ENCODE peak calls at places on chromosomes 12 and 14, in seven cellular contexts. C is H9, Z is Peyer's patch, V is esophagus muscularis mucosa, H is activated B cell treated with CpG ODN at 0.5 μM for 24 hours, L is stomach, K is foreskin keratinocyte. G is an unnamed sample.

GRCh38 chr12:106299193-106299794 is 3.2 kb upstream of the TCP11L2 start:
- DNase-seq in H (no peak), K (no peak), L (no peak), V (no peak), C (no peak), Z (no peak), G (no peak)

GRCh38 chr12:59517522-59517921 is 78.3 kb upstream of the SLC16A7 start:
- DNase-seq in Z (no peak), C (no peak), H (no peak), L (no peak), K (no peak), V (no peak), G (no peak)

GRCh38 chr12:121060149-121061001 is 21.3 kb upstream of the OASL start:
- DNase-seq in V (peak; percentile 86), L (peak; percentile 48), C (peak; percentile 83), H (peak; percentile 26), Z (peak; percentile 55), K (peak; percentile 35), G (peak; percentile 35)

GRCh38 chr12:66688836-66689439 is 10.1 kb upstream of the GRIP1 start:
- DNase-seq in L (peak; percentile 51), V (no peak), C (peak; percentile 92), H (no peak), Z (no peak), K (peak; percentile 41), G (peak; percentile 58)

GRCh38 chr14:37650356-37651037 is 55.1 kb downstream of the TTC6 start:
- DNase-seq in L (no peak), H (no peak), V (no peak), K (no peak), C (no peak), Z (no peak), G (no peak)

GRCh38 chr14:77133718-77134338 is 7.8 kb downstream of the ZDHHC22 start:
- DNase-seq in H (peak; percentile 50), C (peak; percentile 92), L (no peak), V (no peak), K (peak; percentile 54), Z (no peak), G (peak; percentile 58)

GRCh38 chr14:22646570-22647254 is 2.6 kb upstream of the OR6J1 start:
- DNase-seq in C (no peak), Z (no peak), L (no peak), H (no peak), K (peak; percentile 80), V (no peak), G (peak; percentile 94)

GRCh38 chr14:47626151-47627035 is 49.0 kb downstream of the MDGA2 start:
- DNase-seq in Z (no peak), H (no peak), C (no peak), K (no peak), V (no peak), L (no peak), G (no peak)

GRCh38 chr14:38254565-38255407 is 1.1 kb downstream of the CLEC14A start:
- DNase-seq in K (no peak), C (no peak), V (no peak), Z (peak; percentile 43), L (peak; percentile 41), H (no peak), G (no peak)

GRCh38 chr12:121138284-121138683 is 5.6 kb downstream of the P2RX7 start:
- DNase-seq in K (no peak), C (no peak), V (no peak), Z (no peak), L (no peak), H (no peak), G (no peak)

GRCh38 chr14:24381363-24382102 is 13.5 kb downstream of the NFATC4 start:
- DNase-seq in H (no peak), K (peak; percentile 69), V (no peak), L (peak; percentile 8), C (no peak), Z (no peak), G (no peak)

GRCh38 chr14:80933282-80933681 is 8.3 kb downstream of the CEP128 start:
- DNase-seq in L (no peak), K (no peak), V (no peak), H (no peak), Z (no peak), C (no peak), G (no peak)

GRCh38 chr14:64707661-64708060 is 3.4 kb downstream of the PLEKHG3 start:
- DNase-seq in C (no peak), H (no peak), V (no peak), L (no peak), Z (no peak), K (peak; percentile 96), G (peak; percentile 98)

GRCh38 chr12:63206494-63206893 is 55.5 kb upstream of the AVPR1A start:
- DNase-seq in V (no peak), L (no peak), H (no peak), C (no peak), Z (no peak), K (no peak), G (no peak)

GRCh38 chr14:40691066-40691465 is 915.6 kb upstream of the LRFN5 start:
- DNase-seq in C (no peak), H (no peak), V (no peak), Z (no peak), K (no peak), L (no peak), G (no peak)

GRCh38 chr12:108377260-108377659 is 38.1 kb upstream of the CMKLR1 start:
- DNase-seq in H (no peak), C (no peak), L (no peak), K (no peak), V (no peak), Z (no peak), G (no peak)

GRCh38 chr14:52824479-52824878 is 33.1 kb upstream of the GNPNAT1 start:
- DNase-seq in Z (no peak), C (no peak), V (no peak), K (no peak), H (no peak), L (no peak), G (no peak)

DNA sequence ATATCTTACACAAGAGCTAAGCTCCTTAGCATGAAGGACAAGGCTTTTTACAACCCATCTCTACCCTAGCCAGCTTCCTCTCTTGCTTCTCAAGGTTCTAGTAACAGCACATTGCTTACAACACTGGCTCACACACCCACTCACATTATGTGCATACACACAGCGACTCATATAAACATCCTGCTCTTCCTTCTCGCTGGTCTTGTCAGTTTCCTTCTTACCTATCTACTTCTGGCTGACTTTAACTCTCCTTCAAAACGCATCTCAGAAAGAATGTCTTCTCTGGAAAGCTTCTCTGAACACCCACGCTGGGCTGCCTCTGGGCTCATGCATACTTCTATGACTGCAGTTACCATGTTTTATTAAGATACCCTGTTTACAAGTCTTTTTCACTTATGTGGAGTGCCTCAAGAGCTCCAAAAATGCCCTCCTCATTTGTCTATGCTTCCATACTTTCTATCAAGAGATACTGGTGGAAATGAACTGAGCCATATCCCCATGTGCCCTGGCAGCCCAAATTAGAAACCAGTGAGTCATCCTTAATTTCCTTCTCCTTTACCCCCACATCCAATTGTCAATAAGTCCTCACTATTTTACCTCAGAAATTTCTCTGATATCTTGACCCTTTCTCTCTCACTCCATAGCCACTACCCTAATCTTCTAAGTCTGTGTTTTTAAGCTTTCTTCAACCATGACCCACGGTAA is 126.9 kb upstream of the KRAS start:
- DNase-seq in V (no peak), K (peak; percentile 55), H (no peak), L (no peak), Z (no peak), C (no peak), G (peak; percentile 81)
- TF ChIP-seq CTCF in V (no peak), K (no peak), H (no peak), L (no peak), Z (no peak), C (no peak), G (no peak)

DNA sequence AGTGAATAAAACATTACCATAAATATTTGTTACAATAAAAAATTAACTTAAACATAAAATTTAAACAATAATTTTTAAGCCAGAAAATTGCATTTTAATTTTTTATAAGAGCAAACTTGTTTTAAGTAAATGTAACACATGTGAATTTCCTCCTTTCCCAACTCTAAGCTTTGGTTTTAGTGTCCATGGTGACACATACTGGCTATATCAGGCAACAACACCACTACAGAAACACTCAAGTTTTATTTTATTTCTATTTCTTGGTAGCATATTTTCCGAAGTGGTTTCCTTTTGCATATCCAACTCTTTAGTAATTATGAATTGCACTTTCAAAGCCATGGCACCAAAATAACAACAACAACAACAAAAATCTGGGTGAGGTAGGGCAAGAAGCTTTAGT is 2.2 kb downstream of the NELL2 start:
- DNase-seq in Z (no peak), V (no peak), K (no peak), C (no peak), L (no peak), H (no peak), G (no peak)
- TF ChIP-seq CTCF in Z (peak; percentile 56), V (no peak), K (peak; percentile 47), C (peak; percentile 51), L (no peak), H (no peak), G (no peak)

GRCh38 chr12:52321433-52321832 is 235 bp upstream of the KRT83 start:
- DNase-seq in K (no peak), H (no peak), V (no peak), C (no peak), Z (peak; percentile 22), L (no peak), G (no peak)

GRCh38 chr12:52320784-52321400 is at the start of gene KRT83:
- DNase-seq in C (no peak), K (no peak), Z (peak; percentile 16), L (no peak), H (no peak), V (no peak), G (no peak)

GRCh38 chr12:52317443-52318052 is 3.6 kb downstream of the KRT83 start:
- DNase-seq in H (no peak), Z (no peak), L (peak; percentile 17), K (no peak), V (no peak), C (no peak), G (no peak)

GRCh38 chr12:52318241-52318990 is 2.8 kb downstream of the KRT83 start:
- DNase-seq in H (no peak), L (no peak), Z (peak; percentile 13), V (no peak), C (no peak), K (no peak), G (no peak)

GRCh38 chr12:52319097-52319496 is 2.1 kb downstream of the KRT83 start:
- DNase-seq in K (no peak), Z (peak; percentile 24), C (peak; percentile 58), V (no peak), L (no peak), H (no peak), G (no peak)
- TF ChIP-seq CTCF in K (peak; percentile 35), Z (no peak), C (peak; percentile 43), V (no peak), L (no peak), H (no peak), G (peak; percentile 35)

DNA sequence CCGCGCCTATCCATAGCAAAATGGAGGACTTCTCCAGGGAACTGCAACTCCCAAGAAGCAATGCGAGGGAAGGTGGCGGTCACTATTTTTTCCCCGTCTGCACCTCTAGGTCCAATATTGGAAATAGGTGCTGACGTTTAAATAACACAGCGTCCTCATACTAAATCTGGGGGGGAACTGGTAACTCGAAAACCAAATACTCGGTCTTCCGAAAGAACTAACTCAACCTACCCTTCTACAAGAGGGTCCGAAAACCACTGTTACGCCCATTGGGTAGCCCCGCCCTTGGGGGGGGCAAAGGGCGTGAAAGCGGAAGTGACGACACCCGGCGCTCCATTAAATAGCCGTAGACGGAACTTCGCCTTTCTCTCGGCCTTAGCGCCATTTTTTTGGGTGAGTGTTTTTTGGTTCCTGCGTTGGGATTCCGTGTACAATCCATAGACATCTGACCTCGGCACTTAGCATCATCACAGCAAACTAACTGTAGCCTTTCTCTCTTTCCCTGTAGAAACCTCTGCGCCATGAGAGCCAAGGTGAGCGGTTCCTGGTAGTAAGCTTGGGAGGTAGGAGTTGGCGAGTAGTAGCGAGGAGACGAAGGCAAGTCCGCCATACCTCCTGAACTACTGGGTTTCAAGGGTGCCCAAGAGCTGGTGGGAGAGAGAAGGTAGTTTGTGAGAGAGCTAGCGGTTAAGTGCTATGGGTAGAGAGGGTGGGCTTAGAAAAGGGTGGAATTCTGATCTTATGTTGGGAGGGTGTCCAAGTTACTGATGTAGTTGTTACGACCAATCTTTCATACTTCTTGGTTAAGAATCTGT is at the start of gene RPL41:
- DNase-seq in H (peak; percentile 92), K (peak; percentile 94), V (peak; percentile 99), C (peak; percentile 95), Z (peak; percentile 95), L (peak; percentile 97), G (peak; percentile 83)
- TF ChIP-seq CTCF in H (no peak), K (no peak), V (no peak), C (no peak), Z (peak; percentile 21), L (no peak), G (no peak)

G was measured in bronchial epithelial cell.